ENCODE peak calls at places on chromosomes 7 and 10, in five cellular contexts. One of them, this sample, is unnamed.
A peak's percentile ranks its signal among the peaks of the same experiment; 100 is the strongest.

GRCh38 chr7:31478744-31479143 is 35.1 kb upstream of the ITPRID1 start:
- DNase-seq in suprapubic skin: no peak
- DNase-seq in GM23338: no peak
- DNase-seq in K562: no peak
- DNase-seq in HepG2: no peak
- DNase-seq in this sample: no peak

GRCh38 chr7:20383351-20383750 is 52.7 kb downstream of the ITGB8 start:
- DNase-seq in suprapubic skin: no peak
- DNase-seq in GM23338: no peak
- DNase-seq in K562: no peak
- DNase-seq in HepG2: no peak
- DNase-seq in this sample: no peak

GRCh38 chr10:43225004-43225786 is 41.7 kb downstream of the RASGEF1A start:
- DNase-seq in suprapubic skin: no peak
- DNase-seq in GM23338: no peak
- DNase-seq in K562: no peak
- DNase-seq in HepG2: no peak
- DNase-seq in this sample: no peak

GRCh38 chr10:29703276-29703675 is 68.5 kb upstream of the SVIL start:
- DNase-seq in suprapubic skin: no peak
- DNase-seq in GM23338: no peak
- DNase-seq in K562: no peak
- DNase-seq in HepG2: no peak
- DNase-seq in this sample: no peak

GRCh38 chr7:55535637-55536016 is 36.7 kb downstream of the VOPP1 start:
- DNase-seq in suprapubic skin: no peak
- DNase-seq in GM23338: no peak
- DNase-seq in K562: no peak
- DNase-seq in HepG2: no peak
- DNase-seq in this sample: no peak

GRCh38 chr10:92593553-92594046 is 670 bp downstream of the KIF11 start:
- DNase-seq in suprapubic skin: no peak
- DNase-seq in GM23338: no peak
- DNase-seq in K562: no peak
- DNase-seq in HepG2: no peak
- DNase-seq in this sample: no peak

GRCh38 chr10:29541826-29542225 is 92.9 kb downstream of the SVIL start:
- DNase-seq in suprapubic skin: no peak
- DNase-seq in GM23338: no peak
- DNase-seq in K562: no peak
- DNase-seq in HepG2: no peak
- DNase-seq in this sample: no peak

GRCh38 chr7:51244053-51244452 is 72.6 kb downstream of the COBL start:
- DNase-seq in suprapubic skin: no peak
- DNase-seq in GM23338: no peak
- DNase-seq in K562: no peak
- DNase-seq in HepG2: no peak
- DNase-seq in this sample: no peak

GRCh38 chr7:18082169-18082568 is 54.5 kb upstream of the PRPS1L1 start:
- DNase-seq in suprapubic skin: no peak
- DNase-seq in GM23338: no peak
- DNase-seq in K562: no peak
- DNase-seq in HepG2: no peak
- DNase-seq in this sample: no peak

GRCh38 chr7:130145424-130146106 is 59.6 kb downstream of the TMEM209 start:
- DNase-seq in suprapubic skin: no peak
- DNase-seq in GM23338: no peak
- DNase-seq in K562: no peak
- DNase-seq in HepG2: no peak
- DNase-seq in this sample: no peak

GRCh38 chr7:27107901-27108381 is 5.5 kb upstream of the HOXA2 start:
- DNase-seq in suprapubic skin: no peak
- DNase-seq in GM23338: peak; percentile 54
- DNase-seq in K562: no peak
- DNase-seq in HepG2: no peak
- DNase-seq in this sample: no peak

GRCh38 chr7:27107391-27107900 is 5.0 kb upstream of the HOXA2 start:
- DNase-seq in suprapubic skin: no peak
- DNase-seq in GM23338: no peak
- DNase-seq in K562: no peak
- DNase-seq in HepG2: no peak
- DNase-seq in this sample: no peak

GRCh38 chr7:27109533-27110162 is 7.2 kb upstream of the HOXA2 start:
- DNase-seq in suprapubic skin: no peak
- DNase-seq in GM23338: no peak
- DNase-seq in K562: no peak
- DNase-seq in HepG2: no peak
- DNase-seq in this sample: no peak

GRCh38 chr7:27106906-27107250 is 4.4 kb upstream of the HOXA2 start:
- DNase-seq in suprapubic skin: no peak
- DNase-seq in GM23338: no peak
- DNase-seq in K562: no peak
- DNase-seq in HepG2: no peak
- DNase-seq in this sample: no peak

DNA sequence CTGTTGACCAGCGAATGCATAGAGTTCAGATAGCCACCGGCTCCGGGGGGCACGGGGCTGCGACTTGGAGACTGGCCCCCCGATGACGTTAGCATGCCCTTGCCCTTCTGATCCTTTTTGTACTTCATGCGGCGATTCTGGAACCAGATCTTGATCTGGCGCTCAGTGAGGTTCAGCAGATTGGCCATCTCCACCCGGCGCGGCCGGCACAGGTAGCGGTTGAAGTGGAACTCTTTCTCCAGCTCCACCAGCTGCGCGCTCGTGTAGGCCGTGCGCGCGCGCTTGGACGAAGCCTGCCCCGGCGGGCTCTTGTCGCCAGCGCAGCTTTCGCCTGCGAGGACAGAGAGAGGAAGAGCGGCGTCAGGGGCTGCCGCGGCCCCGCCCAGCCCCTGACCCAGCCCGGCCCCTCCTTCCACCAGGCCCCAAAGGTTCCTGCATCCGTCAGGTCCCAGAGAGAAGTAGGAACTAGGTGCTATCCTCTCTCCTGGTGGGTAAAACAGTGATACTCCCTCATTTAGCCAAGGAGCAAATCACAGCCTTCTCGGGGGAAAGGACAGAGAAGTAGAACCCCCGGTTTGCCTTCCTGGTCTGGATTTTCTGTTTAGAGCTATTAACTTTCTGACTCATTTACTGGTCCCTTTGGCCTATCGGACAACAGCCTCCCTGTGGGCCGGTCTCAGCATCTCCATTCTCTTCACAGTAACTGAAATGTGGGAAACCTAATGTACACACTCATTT is 6.1 kb upstream of the HOXA2 start:
- DNase-seq in suprapubic skin: no peak
- DNase-seq in GM23338: peak; percentile 82
- DNase-seq in K562: no peak
- DNase-seq in HepG2: no peak
- DNase-seq in this sample: no peak
- TF ChIP-seq POLR2AphosphoS5 in suprapubic skin: no peak
- TF ChIP-seq POLR2AphosphoS5 in GM23338: no peak
- TF ChIP-seq POLR2AphosphoS5 in K562: no peak
- TF ChIP-seq POLR2AphosphoS5 in HepG2: no peak
- TF ChIP-seq POLR2AphosphoS5 in this sample: peak; percentile 47

DNA sequence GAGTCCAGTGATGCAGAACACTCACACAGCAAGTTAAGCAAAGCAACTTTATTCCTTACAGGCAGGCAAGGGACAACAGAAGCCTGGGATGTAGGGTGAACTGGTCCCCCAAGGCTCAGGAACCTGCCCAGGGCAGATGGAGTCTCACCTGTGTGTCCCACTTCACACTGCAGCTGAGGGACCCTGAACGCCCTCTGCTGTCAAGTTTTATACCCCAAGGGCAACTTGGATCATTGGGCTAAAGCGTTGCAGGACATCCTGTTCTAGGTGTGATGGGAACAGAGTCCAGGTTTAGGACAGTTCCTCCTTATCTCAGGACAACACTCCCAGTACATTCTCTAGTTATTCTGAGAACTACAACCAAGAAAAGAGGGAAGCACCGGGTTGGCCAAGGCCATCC is 49.5 kb upstream of the ZNF746 start:
- DNase-seq in suprapubic skin: no peak
- DNase-seq in GM23338: peak; percentile 13
- DNase-seq in K562: no peak
- DNase-seq in HepG2: no peak
- DNase-seq in this sample: no peak
- H3K36me3 ChIP-seq in suprapubic skin: peaks cover 61% of the 10 kb centered on the region
- H3K36me3 ChIP-seq in GM23338: peaks cover 12% of the 10 kb centered on the region
- H3K36me3 ChIP-seq in K562: peaks cover 57% of the 10 kb centered on the region
- H3K36me3 ChIP-seq in HepG2: peaks cover 51% of the 10 kb centered on the region
- H3K36me3 ChIP-seq in this sample: peaks cover 47% of the 10 kb centered on the region

DNA sequence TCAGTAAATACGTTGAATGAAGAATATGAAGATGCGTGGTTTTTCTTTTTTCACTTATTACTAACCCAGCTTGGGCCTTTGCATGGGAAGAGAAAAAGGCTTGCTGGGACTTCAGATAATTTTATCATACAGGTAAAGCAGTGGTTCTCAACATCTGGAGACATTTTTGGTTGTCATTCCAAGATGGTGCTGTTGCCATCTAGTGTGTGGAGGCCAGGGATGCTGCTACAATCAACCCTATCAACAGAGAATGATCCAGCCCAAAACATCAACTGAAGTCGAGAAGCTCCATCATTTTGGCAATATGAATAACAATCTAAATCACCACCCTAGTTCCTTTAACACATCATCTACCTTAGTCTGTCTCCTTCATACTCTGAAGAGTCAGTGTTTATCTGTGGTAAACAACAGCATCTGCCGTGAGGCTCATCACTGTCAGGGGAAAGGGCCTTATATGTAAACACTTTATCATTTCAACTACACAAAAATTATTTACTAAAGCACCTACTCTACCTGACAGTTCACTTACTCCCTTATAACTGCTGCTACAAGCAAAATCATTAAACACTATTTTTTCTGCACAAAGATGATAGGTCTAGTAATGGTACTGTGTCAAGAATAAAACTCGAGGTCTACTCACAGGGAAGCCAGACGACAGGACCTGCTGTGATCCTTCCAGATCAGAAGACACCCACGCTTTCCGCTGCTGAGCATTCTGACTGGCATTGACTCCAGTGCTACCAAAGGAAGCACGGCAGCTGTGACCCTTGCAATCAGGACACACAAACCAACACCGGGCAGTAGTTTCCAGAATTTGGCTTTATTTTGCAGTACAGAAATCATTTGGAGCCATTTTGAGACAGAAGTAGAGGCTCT is 48.6 kb downstream of the GDI2 start:
- DNase-seq in suprapubic skin: no peak
- DNase-seq in GM23338: no peak
- DNase-seq in K562: no peak
- DNase-seq in HepG2: no peak
- DNase-seq in this sample: no peak
- TF ChIP-seq POLR2AphosphoS5 in suprapubic skin: no peak
- TF ChIP-seq POLR2AphosphoS5 in GM23338: no peak
- TF ChIP-seq POLR2AphosphoS5 in K562: peak; percentile 61
- TF ChIP-seq POLR2AphosphoS5 in HepG2: no peak
- TF ChIP-seq POLR2AphosphoS5 in this sample: no peak

DNA sequence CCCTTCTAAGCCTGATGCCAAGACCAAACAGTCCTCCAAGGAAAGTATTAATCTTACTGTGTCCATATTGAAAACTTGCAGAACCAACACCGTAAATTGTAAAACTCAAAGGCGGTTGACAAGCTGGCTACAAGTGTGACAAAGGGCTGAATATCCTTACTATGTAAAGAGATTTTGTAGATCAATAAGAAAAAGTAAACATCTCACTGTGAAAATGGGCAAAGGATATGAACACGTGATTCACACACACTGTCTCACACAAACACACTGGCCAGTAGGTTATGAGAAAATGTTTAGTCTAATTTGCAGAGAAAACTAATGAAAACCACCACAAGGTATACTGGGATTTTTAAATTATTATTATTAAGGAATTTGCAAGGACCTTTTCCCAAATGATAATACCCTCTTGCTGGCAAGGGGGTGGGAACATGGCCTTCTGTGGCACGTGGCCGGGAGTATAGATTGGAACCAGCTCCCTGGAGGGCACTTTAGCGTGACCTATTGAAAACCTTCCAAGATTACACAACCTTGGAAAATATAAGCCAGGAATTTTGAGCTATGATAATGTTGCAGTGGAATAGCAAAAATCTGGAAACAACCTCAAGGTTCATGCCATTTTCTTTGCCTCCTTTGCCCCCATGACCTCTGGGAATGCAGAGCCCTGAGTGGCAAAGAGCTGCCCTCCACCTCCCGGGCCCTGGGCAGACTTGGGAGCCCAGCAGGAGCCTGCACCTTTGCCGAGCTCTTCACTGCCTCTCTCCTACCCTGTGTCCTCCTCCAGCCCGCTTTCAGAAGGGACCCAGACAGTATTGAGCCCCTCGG is 26.2 kb upstream of the SLC29A3 start:
- DNase-seq in suprapubic skin: no peak
- DNase-seq in GM23338: no peak
- DNase-seq in K562: no peak
- DNase-seq in HepG2: no peak
- DNase-seq in this sample: no peak
- H3K36me3 ChIP-seq in suprapubic skin: peaks cover 6% of the 10 kb centered on the region
- H3K36me3 ChIP-seq in GM23338: no peaks in the 10 kb centered on the region
- H3K36me3 ChIP-seq in K562: no peaks in the 10 kb centered on the region
- H3K36me3 ChIP-seq in HepG2: no peaks in the 10 kb centered on the region
- H3K36me3 ChIP-seq in this sample: peaks cover 87% of the 10 kb centered on the region

GRCh38 chr7:108136191-108136581 is 6.0 kb upstream of the LAMB4 start:
- DNase-seq in suprapubic skin: no peak
- DNase-seq in GM23338: no peak
- DNase-seq in K562: no peak
- DNase-seq in HepG2: no peak
- DNase-seq in this sample: no peak
- TF ChIP-seq POLR2AphosphoS5 in suprapubic skin: no peak
- TF ChIP-seq POLR2AphosphoS5 in GM23338: no peak
- TF ChIP-seq POLR2AphosphoS5 in K562: no peak
- TF ChIP-seq POLR2AphosphoS5 in HepG2: no peak
- TF ChIP-seq POLR2AphosphoS5 in this sample: no peak

DNA sequence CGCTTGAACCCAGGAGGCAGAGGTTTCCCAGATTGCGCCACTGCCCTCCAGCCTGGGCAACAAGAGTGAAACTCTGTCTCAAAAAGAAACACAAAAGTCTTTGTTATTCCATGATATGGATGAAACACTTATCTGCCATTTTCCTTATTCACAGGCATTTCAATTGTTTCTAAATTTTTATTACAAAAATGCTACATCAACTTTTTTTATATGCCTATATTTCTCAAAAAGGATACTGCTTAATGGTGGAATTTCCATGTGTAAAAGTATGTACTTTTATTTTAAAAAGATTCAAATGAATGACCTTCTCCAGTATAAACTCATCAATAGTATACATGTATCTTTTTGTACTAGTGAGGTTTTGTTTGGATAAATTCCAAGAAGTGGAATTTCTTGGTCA is 41.9 kb upstream of the STMP1 start:
- DNase-seq in suprapubic skin: no peak
- DNase-seq in GM23338: no peak
- DNase-seq in K562: no peak
- DNase-seq in HepG2: no peak
- DNase-seq in this sample: no peak
- H3K36me3 ChIP-seq in suprapubic skin: peaks cover 76% of the 10 kb centered on the region
- H3K36me3 ChIP-seq in GM23338: peaks cover 57% of the 10 kb centered on the region
- H3K36me3 ChIP-seq in K562: peaks cover 90% of the 10 kb centered on the region
- H3K36me3 ChIP-seq in HepG2: peaks cover 64% of the 10 kb centered on the region
- H3K36me3 ChIP-seq in this sample: peaks cover 90% of the 10 kb centered on the region

This sample was measured in stomach.